ENCODE peak calls at places on chromosomes 13 and 19, in seven cellular contexts. M, D, Y, O, N, H and C are unnamed samples.

GRCh38 chr19:56139847-56140582 is 1.1 kb upstream of the ZNF444 start:
- DNase-seq in N (peak), Y (no peak), H (no peak), M (peak), O (peak), D (no peak), C (no peak)

GRCh38 chr13:41610426-41610825 is 153.1 kb downstream of the RGCC start:
- DNase-seq in Y (peak), N (peak), D (peak), M (peak), H (peak), O (peak), C (peak)

GRCh38 chr13:41268764-41269163 is 5.4 kb upstream of the MTRF1 start:
- DNase-seq in O (peak), D (no peak), H (no peak), N (peak), Y (peak), M (peak), C (no peak)

GRCh38 chr19:15430526-15431120 is 11.8 kb upstream of the AKAP8L start:
- DNase-seq in Y (no peak), D (no peak), N (no peak), H (no peak), O (no peak), M (no peak), C (no peak)

GRCh38 chr13:111247552-111247951 is 72.9 kb upstream of the TEX29 start:
- DNase-seq in N (peak), Y (peak), O (no peak), D (no peak), M (no peak), H (no peak), C (peak)

GRCh38 chr13:101626925-101627555 is 174.6 kb downstream of the ITGBL1 start:
- DNase-seq in H (no peak), D (no peak), Y (no peak), N (peak), M (peak), O (peak), C (no peak)

GRCh38 chr19:52099497-52100138 is 4.1 kb upstream of the ZNF841 start:
- DNase-seq in M (peak), N (peak), D (no peak), H (no peak), Y (no peak), O (peak), C (no peak)

GRCh38 chr19:12705654-12706331 is 9.4 kb upstream of the FBXW9 start:
- DNase-seq in N (no peak), M (no peak), H (no peak), O (no peak), D (no peak), Y (no peak), C (no peak)

GRCh38 chr19:17952041-17952976 is 14.6 kb upstream of the KCNN1 start:
- DNase-seq in H (no peak), M (no peak), N (no peak), O (no peak), Y (no peak), D (no peak), C (no peak)

GRCh38 chr19:18086590-18087138 is at the start of gene IL12RB1:
- DNase-seq in N (peak), D (peak), O (peak), Y (no peak), H (no peak), M (no peak), C (no peak)

GRCh38 chr13:111035861-111036260 is 79.2 kb upstream of the ARHGEF7 start:
- DNase-seq in O (no peak), M (no peak), N (no peak), D (no peak), Y (no peak), H (peak), C (no peak)

GRCh38 chr13:36818483-36819063 is 449 bp upstream of the RFXAP start:
- DNase-seq in N (no peak), D (no peak), M (no peak), Y (no peak), O (no peak), H (no peak), C (no peak)

GRCh38 chr19:10390652-10391286 is 10.4 kb upstream of the TYK2 start:
- DNase-seq in N (peak), M (peak), D (peak), H (peak), O (peak), Y (peak), C (peak)

GRCh38 chr19:6737284-6737872 is at the start of gene GPR108:
- DNase-seq in N (peak), Y (peak), O (peak), M (peak), H (peak), D (peak), C (peak)

GRCh38 chr13:30726192-30726591 is 9.2 kb upstream of the ALOX5AP start:
- DNase-seq in H (no peak), Y (no peak), N (no peak), D (no peak), M (no peak), O (no peak), C (no peak)

GRCh38 chr19:28468701-28469459 is 744.1 kb downstream of the UQCRFS1 start:
- DNase-seq in D (peak), O (no peak), Y (peak), N (peak), H (no peak), M (peak), C (peak)

GRCh38 chr13:42991892-42992584 is at the start of gene EPSTI1:
- DNase-seq in O (peak), Y (peak), M (peak), D (peak), N (peak), H (peak), C (peak)

GRCh38 chr13:112709825-112710783 is 20.3 kb downstream of the ATP11A start:
- DNase-seq in M (no peak), O (no peak), N (no peak), Y (no peak), D (no peak), H (no peak), C (no peak)

GRCh38 chr19:10852098-10852800 is 4.0 kb downstream of the C19orf38 start:
- DNase-seq in N (peak), D (no peak), M (peak), Y (peak), O (peak), H (no peak), C (peak)

GRCh38 chr19:35585844-35586243 is at the start of gene PMIS2:
- DNase-seq in O (no peak), M (peak), D (no peak), N (peak), Y (no peak), H (no peak), C (no peak)

GRCh38 chr19:8120636-8121480 is 28.5 kb downstream of the FBN3 start:
- DNase-seq in D (no peak), N (no peak), O (no peak), Y (no peak), M (no peak), H (no peak), C (no peak)

GRCh38 chr13:43113603-43114002 is 90.2 kb downstream of the DNAJC15 start:
- DNase-seq in Y (no peak), D (no peak), H (no peak), O (peak), N (peak), M (no peak), C (no peak)

GRCh38 chr13:75881109-75881775 is 245.1 kb downstream of the LMO7 start:
- DNase-seq in H (no peak), O (peak), M (no peak), Y (no peak), N (peak), D (no peak), C (peak)

GRCh38 chr13:111368091-111368490 is 47.6 kb downstream of the TEX29 start:
- DNase-seq in Y (no peak), H (peak), O (no peak), D (no peak), M (no peak), N (no peak), C (no peak)

GRCh38 chr13:31166591-31166990 is 4.9 kb upstream of the HSPH1 start:
- DNase-seq in O (no peak), N (peak), M (no peak), D (no peak), Y (no peak), H (no peak), C (no peak)

GRCh38 chr19:5407356-5407755 is 47.9 kb upstream of the ZNRF4 start:
- DNase-seq in M (peak), N (peak), O (peak), Y (peak), H (no peak), D (no peak), C (peak)

GRCh38 chr13:33796095-33796494 is 21.9 kb upstream of the RFC3 start:
- DNase-seq in H (no peak), D (no peak), O (no peak), M (no peak), N (no peak), Y (no peak), C (no peak)

GRCh38 chr19:43101950-43102349 is 19.4 kb upstream of the PSG2 start:
- DNase-seq in Y (no peak), N (no peak), M (no peak), H (no peak), D (no peak), O (no peak), C (no peak)

GRCh38 chr19:44530777-44531176 is 1.3 kb upstream of the CEACAM20 start:
- DNase-seq in M (peak), H (no peak), N (peak), D (no peak), Y (peak), O (no peak), C (peak)

GRCh38 chr13:31236211-31236786 is 36.5 kb downstream of the B3GLCT start:
- DNase-seq in O (peak), H (no peak), N (peak), M (peak), D (no peak), Y (peak), C (peak)

GRCh38 chr13:32504876-32505275 is 33.7 kb downstream of the N4BP2L2 start:
- DNase-seq in Y (no peak), O (no peak), N (no peak), M (no peak), D (no peak), H (no peak), C (no peak)

GRCh38 chr19:14135985-14136508 is 342 bp downstream of the ASF1B start:
- DNase-seq in D (no peak), M (no peak), N (no peak), H (no peak), O (no peak), Y (no peak), C (no peak)

GRCh38 chr13:112756967-112757758 is 67.3 kb downstream of the ATP11A start:
- DNase-seq in Y (no peak), D (no peak), H (no peak), O (no peak), M (no peak), N (no peak), C (no peak)

GRCh38 chr13:36130542-36131214 is 504 bp downstream of the DCLK1 start:
- DNase-seq in N (peak), M (peak), Y (no peak), O (no peak), D (peak), H (peak), C (no peak)

GRCh38 chr19:7540761-7541480 is 5.4 kb downstream of the PNPLA6 start:
- DNase-seq in D (peak), O (no peak), M (peak), N (peak), H (no peak), Y (peak), C (no peak)

GRCh38 chr19:35363711-35364425 is 5.6 kb downstream of the FFAR3 start:
- DNase-seq in D (no peak), H (no peak), O (no peak), N (no peak), M (no peak), Y (no peak), C (no peak)

GRCh38 chr19:6417713-6418561 is 6.7 kb downstream of the KHSRP start:
- DNase-seq in D (no peak), H (no peak), N (peak), O (peak), Y (peak), M (peak), C (peak)

GRCh38 chr13:100581030-100581429 is 7.6 kb downstream of the GGACT start:
- DNase-seq in D (no peak), Y (no peak), M (no peak), N (no peak), H (no peak), O (no peak), C (no peak)

GRCh38 chr13:91817250-91817649 is 418.8 kb downstream of the GPC5 start:
- DNase-seq in D (no peak), O (peak), H (no peak), Y (peak), M (peak), N (peak), C (no peak)
- TF ChIP-seq CTCF in D (peak), O (peak), H (no peak), Y (peak), M (no peak), N (peak), C (no peak)

GRCh38 chr19:32997716-32998355 is 25.8 kb downstream of the FAAP24 start:
- DNase-seq in O (no peak), M (no peak), Y (no peak), H (no peak), D (no peak), N (no peak), C (no peak)
- H3K4me3 ChIP-seq in O (no peak), M (no peak), Y (no peak), H (no peak), D (no peak), N (no peak), C (no peak)

GRCh38 chr13:65505941-65506340 is 1724.2 kb downstream of the PCDH9 start:
- DNase-seq in M (no peak), O (no peak), H (no peak), D (no peak), N (no peak), Y (no peak), C (no peak)

GRCh38 chr13:65499251-65499650 is 1730.9 kb downstream of the PCDH9 start:
- DNase-seq in M (no peak), H (no peak), D (no peak), N (no peak), O (no peak), Y (no peak), C (peak)

GRCh38 chr13:65508745-65509144 is 1721.4 kb downstream of the PCDH9 start:
- DNase-seq in O (no peak), D (no peak), M (no peak), Y (no peak), H (no peak), N (no peak), C (no peak)

GRCh38 chr13:65508338-65508737 is 1721.8 kb downstream of the PCDH9 start:
- DNase-seq in M (no peak), D (no peak), N (peak), Y (no peak), H (no peak), O (no peak), C (no peak)

DNA sequence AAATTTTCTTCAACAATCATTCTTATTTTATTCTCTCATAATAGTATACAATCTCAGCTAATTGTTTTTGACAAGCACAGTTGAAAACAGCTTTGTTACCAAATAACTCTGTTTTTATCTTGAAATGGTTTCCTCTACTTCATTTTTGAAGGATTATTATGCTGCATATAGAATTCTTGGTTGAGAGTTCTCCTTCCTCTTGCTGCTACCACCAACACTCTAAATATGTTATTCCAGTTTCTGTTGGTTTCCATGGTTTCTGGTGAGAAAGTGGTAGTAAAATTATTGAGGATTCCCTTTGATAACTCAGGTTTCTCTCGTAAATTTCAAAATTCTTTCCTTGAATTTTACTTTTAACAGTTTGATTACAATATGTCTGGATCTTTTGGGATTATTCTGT is 1725.9 kb downstream of the PCDH9 start:
- DNase-seq in D (no peak), O (no peak), Y (no peak), M (no peak), H (no peak), N (no peak), C (no peak)
- TF ChIP-seq CTCF in D (no peak), O (no peak), Y (no peak), M (no peak), H (no peak), N (no peak), C (no peak)

GRCh38 chr19:48490980-48491792 is 20.4 kb downstream of the LMTK3 start:
- DNase-seq in N (peak), O (no peak), M (no peak), Y (no peak), D (no peak), H (no peak), C (no peak)

GRCh38 chr19:48495391-48495790 is 16.2 kb downstream of the LMTK3 start:
- DNase-seq in M (peak), Y (peak), N (no peak), H (no peak), O (no peak), D (no peak), C (peak)

GRCh38 chr19:48491793-48492123 is 19.9 kb downstream of the LMTK3 start:
- DNase-seq in H (no peak), D (no peak), O (no peak), Y (no peak), M (no peak), N (no peak), C (no peak)

GRCh38 chr19:48493718-48494515 is 17.7 kb downstream of the LMTK3 start:
- DNase-seq in Y (no peak), D (no peak), O (no peak), M (no peak), N (no peak), H (no peak), C (no peak)

GRCh38 chr19:48492925-48493717 is 18.5 kb downstream of the LMTK3 start:
- DNase-seq in Y (peak), O (peak), H (peak), M (peak), N (peak), D (peak), C (peak)
- H3K4me3 ChIP-seq in Y (peak), O (peak), H (peak), M (peak), N (peak), D (peak), C (peak)

DNA sequence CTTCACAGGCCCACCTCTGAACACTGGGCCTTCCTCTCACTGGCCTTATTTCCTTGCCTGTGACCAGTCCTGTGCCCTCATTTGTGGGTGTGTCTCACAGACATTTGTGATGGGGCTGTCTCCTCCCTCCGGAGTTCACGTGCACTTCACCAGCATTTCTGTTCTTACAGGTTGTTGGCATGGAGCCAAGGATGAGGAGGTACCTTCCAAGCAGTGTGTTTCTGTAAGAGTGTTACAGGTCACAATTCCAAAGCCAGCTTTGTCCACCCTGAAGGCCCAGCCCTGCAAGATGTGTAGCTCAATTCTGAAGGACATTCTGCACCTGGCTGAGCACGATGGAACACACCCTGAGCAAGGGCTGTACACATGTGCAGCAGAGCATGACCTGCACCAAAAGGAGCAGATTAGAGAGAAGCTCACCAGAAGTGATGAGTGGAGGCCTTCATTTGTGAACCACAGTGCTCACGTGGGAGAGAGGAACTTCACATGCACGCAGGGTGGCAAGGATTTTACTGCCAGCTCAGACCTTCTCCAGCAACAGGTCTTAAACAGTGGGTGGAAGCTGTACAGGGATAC is 8.1 kb downstream of the ZNF749 start:
- DNase-seq in D (no peak), N (no peak), H (no peak), O (no peak), Y (no peak), M (no peak), C (no peak)
- TF ChIP-seq CTCF in D (no peak), N (no peak), H (no peak), O (no peak), Y (no peak), M (no peak), C (no peak)

GRCh38 chr13:98896083-98896867 is 81.6 kb downstream of the DOCK9 start:
- DNase-seq in D (no peak), M (no peak), Y (no peak), N (no peak), O (no peak), H (no peak), C (no peak)
- H3K4me3 ChIP-seq in D (no peak), M (no peak), Y (no peak), N (no peak), O (no peak), H (no peak), C (no peak)

DNA sequence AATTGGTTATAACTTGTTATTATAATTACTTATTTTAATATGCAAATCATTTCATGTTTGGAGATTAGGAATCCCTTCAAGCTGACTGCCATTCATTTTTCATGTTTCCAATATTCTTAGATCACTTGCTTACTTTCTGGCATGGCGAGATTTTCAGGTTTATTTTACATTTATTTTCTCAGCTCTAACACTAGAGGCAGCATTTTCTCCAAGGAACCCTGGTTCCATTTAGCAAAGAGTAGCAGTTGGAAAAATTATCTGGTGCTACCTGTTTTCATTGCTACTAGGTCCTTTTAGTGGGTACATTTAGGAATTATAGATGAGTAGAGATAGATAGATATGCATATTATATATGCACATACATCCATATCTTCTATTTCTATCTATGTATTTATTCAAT is 90.9 kb upstream of the TRPC4 start:
- DNase-seq in H (no peak), O (no peak), M (peak), D (no peak), N (peak), Y (peak), C (no peak)
- TF ChIP-seq CTCF in H (no peak), O (peak), M (peak), D (no peak), N (peak), Y (peak), C (peak)

DNA sequence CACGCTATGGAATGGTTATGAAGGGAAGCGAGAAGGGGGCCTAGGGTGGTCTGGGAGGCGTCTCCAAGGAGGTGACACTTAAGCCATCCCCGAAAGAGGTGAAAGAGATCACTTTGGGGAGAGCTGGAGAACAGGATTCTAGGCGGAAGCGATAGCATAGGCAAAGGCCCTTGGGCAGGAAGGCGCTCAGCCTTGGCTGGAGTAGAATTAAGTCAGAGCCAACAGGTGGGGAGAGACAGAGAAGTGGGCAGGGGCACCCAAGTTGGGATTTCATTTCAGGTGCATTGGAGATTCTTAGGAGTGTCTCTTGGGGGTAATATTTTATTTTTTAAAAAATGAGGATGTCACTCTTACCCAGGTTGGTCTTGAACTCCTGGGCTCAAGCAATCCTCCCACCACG is 9.6 kb downstream of the SNRPD2 start:
- DNase-seq in O (no peak), H (no peak), N (no peak), M (no peak), Y (no peak), D (no peak), C (no peak)
- H3K4me3 ChIP-seq in O (no peak), H (no peak), N (no peak), M (no peak), Y (no peak), D (no peak), C (no peak)

DNA sequence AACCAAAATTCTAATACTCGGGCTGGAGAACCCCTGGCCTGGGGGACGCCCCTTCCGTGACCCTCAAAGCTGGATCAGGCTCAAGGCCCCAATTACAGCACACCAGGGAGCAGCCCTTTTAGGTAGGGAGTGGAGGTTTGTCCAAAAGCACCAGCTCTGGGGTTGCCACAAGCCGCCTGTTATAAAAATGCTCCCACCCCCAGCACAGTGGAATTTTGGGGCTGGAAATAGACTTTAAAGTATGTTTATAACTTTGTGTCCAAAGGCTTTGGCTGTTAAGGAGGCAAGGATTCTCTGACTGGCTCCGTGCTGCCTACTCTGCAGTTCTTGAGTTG is 564 bp upstream of the GMIP start:
- DNase-seq in N (no peak), H (no peak), M (no peak), O (no peak), D (no peak), Y (no peak), C (no peak)
- TF ChIP-seq CTCF in N (no peak), H (no peak), M (no peak), O (no peak), D (no peak), Y (no peak), C (no peak)